ENCODE peak calls at places on chromosomes 16 and 17, in seven cellular contexts. G is T-helper 2 cell, U is fibroblast of gingiva, I is C1 segment of cervical spinal cord, A is AG04450, L is aorta, E is AML-193. K is an unnamed sample.

GRCh38 chr16:4723071-4723767 is 10.9 kb downstream of the ANKS3 start:
- DNase-seq in L (no peak), U (no peak), A (no peak), G (no peak), I (no peak), E (no peak), K (no peak)

GRCh38 chr17:4708436-4708835 is 2.0 kb upstream of the ARRB2 start:
- DNase-seq in A (no peak), U (no peak), L (peak), G (peak), I (no peak), E (no peak), K (peak)

GRCh38 chr16:80060470-80060869 is 459.9 kb upstream of the MAF start:
- DNase-seq in L (no peak), G (no peak), E (no peak), I (no peak), U (no peak), A (no peak), K (no peak)

GRCh38 chr17:70137451-70138230 is 31.7 kb upstream of the KCNJ2 start:
- DNase-seq in I (peak), L (no peak), G (no peak), A (peak), E (no peak), U (peak), K (peak)

GRCh38 chr17:5955764-5956163 is 114.4 kb upstream of the WSCD1 start:
- DNase-seq in U (no peak), I (no peak), E (no peak), G (no peak), A (no peak), L (no peak), K (no peak)

GRCh38 chr16:265711-266110 is 10.0 kb downstream of the RGS11 start:
- DNase-seq in U (no peak), I (no peak), A (no peak), G (no peak), E (no peak), L (no peak), K (no peak)

GRCh38 chr17:80612997-80613731 is 68.5 kb downstream of the RPTOR start:
- DNase-seq in E (no peak), L (no peak), I (no peak), A (no peak), G (no peak), U (no peak), K (peak)

GRCh38 chr17:66727634-66728570 is 107.0 kb upstream of the CACNG5 start:
- DNase-seq in A (no peak), I (peak), U (peak), L (no peak), G (peak), E (peak), K (peak)

GRCh38 chr16:62715701-62716100 is 679.5 kb upstream of the CDH8 start:
- DNase-seq in A (no peak), G (no peak), E (no peak), U (no peak), L (no peak), I (no peak), K (no peak)

GRCh38 chr16:2787406-2787805 is at the start of gene PRSS33:
- DNase-seq in L (peak), U (no peak), G (no peak), E (no peak), I (no peak), A (no peak), K (no peak)

GRCh38 chr17:73071387-73071999 is 21.0 kb downstream of the SLC39A11 start:
- DNase-seq in U (peak), E (no peak), A (no peak), I (no peak), L (no peak), G (no peak), K (no peak)

GRCh38 chr16:85417156-85417860 is 195.8 kb upstream of the GSE1 start:
- DNase-seq in G (no peak), L (peak), E (no peak), I (no peak), A (no peak), U (no peak), K (no peak)

GRCh38 chr17:51718945-51719344 is 439.6 kb downstream of the CA10 start:
- DNase-seq in I (no peak), L (no peak), E (no peak), G (no peak), A (no peak), U (no peak), K (no peak)

GRCh38 chr16:22300427-22301071 is 3.3 kb downstream of the POLR3E start:
- DNase-seq in U (peak), A (peak), E (peak), I (peak), G (peak), L (no peak), K (peak)

GRCh38 chr17:75795820-75796607 is 11.4 kb downstream of the UNK start:
- DNase-seq in E (no peak), I (no peak), L (peak), A (no peak), G (no peak), U (no peak), K (no peak)

GRCh38 chr17:77273397-77274136 is 132.8 kb downstream of the SEC14L1 start:
- DNase-seq in E (no peak), A (no peak), G (no peak), L (no peak), U (no peak), I (no peak), K (no peak)

GRCh38 chr17:688100-688989 is 26.3 kb downstream of the VPS53 start:
- DNase-seq in U (peak), L (no peak), G (no peak), A (no peak), I (no peak), E (peak), K (peak)

GRCh38 chr17:79023886-79024771 is at the start of gene C1QTNF1:
- DNase-seq in A (no peak), I (no peak), U (peak), E (no peak), G (peak), L (peak), K (no peak)

GRCh38 chr16:88318521-88318920 is 64.2 kb upstream of the ZNF469 start:
- DNase-seq in A (no peak), U (no peak), I (no peak), E (no peak), G (no peak), L (no peak), K (no peak)

GRCh38 chr16:85988723-85989313 is 89.9 kb downstream of the IRF8 start:
- DNase-seq in I (no peak), A (no peak), G (no peak), E (no peak), U (no peak), L (peak), K (peak)

K was measured in NAMALWA.